ENCODE peak calls at places on chromosomes 11 and 22, in ten cellular contexts. X is HCT116; A is HepG2; T is activated CD8-positive, alpha-beta memory T cell treated with anti-CD3 and anti-CD28 coated beads, Interleukin-2, amount 10 ng/mL, durations not matched to agents 7 days and 5 days; I is activated T-cell treated with anti-CD3 and anti-CD28 coated beads, Interleukin-2, amount 50 U/mL, for 4 hours; N is activated CD4-positive, CD25-positive, alpha-beta regulatory T cell treated with anti-CD3 and anti-CD28 coated beads, Interleukin-2, amount 50 U/mL, for 24 hours; H is right cardiac atrium; B is activated T-helper 17 cell treated with anti-CD3 and anti-CD28 coated beads, Interleukin-2, amount 50 U/mL, for 72 hours; P is SK-N-SH treated with all-trans-retinoic acid at 6 μM for 48 hours; D is IMR-90. W is an unnamed sample.

GRCh38 chr22:28873183-28873964 is 10.0 kb upstream of the ZNRF3 start:
- ATAC-seq in X (peak; percentile 47), A (no peak), T (no peak), I (peak; percentile 43), N (no peak), H (no peak), B (peak; percentile 76), P (no peak), D (peak; percentile 21), W (no peak)

GRCh38 chr11:2325719-2326118 is 23.9 kb downstream of the TSPAN32 start:
- ATAC-seq in X (peak; percentile 47), A (no peak), T (no peak), I (no peak), N (no peak), H (peak; percentile 94), B (no peak), P (peak; percentile 18), D (no peak), W (peak; percentile 46)

GRCh38 chr22:36212896-36213295 is 11.3 kb upstream of the APOL4 start:
- ATAC-seq in X (no peak), A (peak; percentile 73), T (no peak), I (no peak), N (no peak), H (no peak), B (no peak), P (no peak), D (no peak), W (no peak)

GRCh38 chr22:38239101-38239761 is 33.6 kb downstream of the TMEM184B start:
- ATAC-seq in X (peak; percentile 51), A (no peak), T (no peak), I (no peak), N (no peak), H (peak; percentile 82), B (no peak), P (peak; percentile 80), D (peak; percentile 81), W (peak; percentile 58)

GRCh38 chr11:44004452-44004833 is 43.3 kb upstream of the ACCSL start:
- ATAC-seq in X (no peak), A (no peak), T (no peak), I (no peak), N (no peak), H (no peak), B (no peak), P (no peak), D (no peak), W (no peak)

GRCh38 chr11:130865091-130865771 is 51.0 kb downstream of the SNX19 start:
- ATAC-seq in X (no peak), A (peak; percentile 74), T (no peak), I (no peak), N (no peak), H (peak; percentile 78), B (no peak), P (no peak), D (no peak), W (no peak)

GRCh38 chr11:82996966-82997606 is 74.6 kb downstream of the RAB30 start:
- ATAC-seq in X (no peak), A (no peak), T (peak; percentile 77), I (peak; percentile 23), N (peak; percentile 72), H (peak; percentile 27), B (peak; percentile 64), P (no peak), D (no peak), W (no peak)

GRCh38 chr11:47488674-47489394 is 39.9 kb upstream of the RAPSN start:
- ATAC-seq in X (no peak), A (peak; percentile 41), T (no peak), I (no peak), N (no peak), H (no peak), B (no peak), P (no peak), D (no peak), W (no peak)

GRCh38 chr11:44694443-44694842 is 32.3 kb upstream of the TSPAN18 start:
- ATAC-seq in X (no peak), A (no peak), T (peak; percentile 51), I (no peak), N (no peak), H (no peak), B (no peak), P (no peak), D (no peak), W (no peak)

GRCh38 chr11:2137202-2138071 is 1.8 kb downstream of the IGF2 start:
- ATAC-seq in X (peak; percentile 83), A (peak; percentile 54), T (no peak), I (no peak), N (no peak), H (peak; percentile 81), B (peak; percentile 19), P (peak; percentile 68), D (peak; percentile 81), W (peak; percentile 63)

GRCh38 chr11:76885390-76886097 is 24.8 kb downstream of the ACER3 start:
- ATAC-seq in X (no peak), A (no peak), T (no peak), I (peak; percentile 32), N (no peak), H (peak; percentile 77), B (peak; percentile 86), P (peak; percentile 47), D (no peak), W (no peak)

GRCh38 chr11:82908311-82908710 is 6.8 kb downstream of the DDIAS start:
- ATAC-seq in X (no peak), A (no peak), T (no peak), I (no peak), N (no peak), H (no peak), B (no peak), P (no peak), D (no peak), W (no peak)

GRCh38 chr22:19916006-19916405 is 25.6 kb upstream of the COMT start:
- ATAC-seq in X (no peak), A (no peak), T (no peak), I (no peak), N (no peak), H (no peak), B (no peak), P (no peak), D (no peak), W (no peak)

GRCh38 chr22:48396091-48396784 is 1431.4 kb downstream of the BRD1 start:
- ATAC-seq in X (no peak), A (peak; percentile 19), T (no peak), I (no peak), N (no peak), H (no peak), B (no peak), P (no peak), D (no peak), W (no peak)

GRCh38 chr22:20995329-20996030 is 6.4 kb downstream of the THAP7 start:
- ATAC-seq in X (no peak), A (no peak), T (no peak), I (no peak), N (no peak), H (no peak), B (no peak), P (no peak), D (no peak), W (no peak)

GRCh38 chr11:10941429-10941828 is 83.6 kb upstream of the ZBED5 start:
- ATAC-seq in X (no peak), A (no peak), T (no peak), I (no peak), N (no peak), H (no peak), B (no peak), P (no peak), D (no peak), W (no peak)

GRCh38 chr22:46612341-46612903 is 7.8 kb upstream of the GRAMD4 start:
- ATAC-seq in X (no peak), A (peak; percentile 43), T (peak; percentile 14), I (no peak), N (no peak), H (peak; percentile 30), B (no peak), P (peak; percentile 22), D (no peak), W (peak; percentile 13)

GRCh38 chr11:45104790-45105084 is 41.7 kb upstream of the PRDM11 start:
- ATAC-seq in X (no peak), A (no peak), T (no peak), I (no peak), N (no peak), H (no peak), B (no peak), P (no peak), D (no peak), W (no peak)

GRCh38 chr22:23219317-23219716 is 39.0 kb downstream of the BCR start:
- ATAC-seq in X (no peak), A (no peak), T (no peak), I (no peak), N (no peak), H (no peak), B (no peak), P (no peak), D (no peak), W (no peak)

GRCh38 chr11:66061268-66061667 is 8.8 kb upstream of the PACS1 start:
- ATAC-seq in X (no peak), A (no peak), T (no peak), I (no peak), N (peak; percentile 21), H (no peak), B (peak; percentile 73), P (no peak), D (no peak), W (no peak)

GRCh38 chr22:19799322-19800190 is 39.0 kb downstream of the TBX1 start:
- ATAC-seq in X (no peak), A (no peak), T (no peak), I (no peak), N (no peak), H (peak; percentile 62), B (no peak), P (peak; percentile 96), D (peak; percentile 85), W (peak; percentile 74)